ENCODE peak calls at places on chromosomes 3 and 15, in six cellular contexts. C is GM12891, H is HepG2, K is H1, Z is GM12878, Q is K562. J is an unnamed sample.

GRCh38 chr15:95932676-95933075 is 397.8 kb upstream of the NR2F2 start:
- DNase-seq in C (no peak), H (no peak), K (no peak), Z (no peak), Q (no peak), J (no peak)

GRCh38 chr3:71056327-71056726 is 527.2 kb downstream of the FOXP1 start:
- DNase-seq in H (no peak), Z (no peak), Q (no peak), C (no peak), K (no peak), J (no peak)

GRCh38 chr3:8152826-8153418 is 348.7 kb upstream of the LMCD1 start:
- DNase-seq in H (no peak), Z (no peak), C (no peak), K (no peak), Q (no peak), J (no peak)

GRCh38 chr3:8538904-8539303 is 37.3 kb downstream of the LMCD1 start:
- DNase-seq in Z (no peak), K (no peak), H (peak), C (no peak), Q (no peak), J (no peak)

GRCh38 chr15:73984208-73984979 is 7.7 kb downstream of the STOML1 start:
- DNase-seq in C (no peak), K (no peak), H (no peak), Z (no peak), Q (no peak), J (no peak)

GRCh38 chr3:106609666-106610301 is 741.0 kb upstream of the CBLB start:
- DNase-seq in H (peak), C (no peak), Z (peak), K (peak), Q (peak), J (no peak)

GRCh38 chr15:73335471-73335870 is 33.3 kb downstream of the HCN4 start:
- DNase-seq in Z (no peak), Q (no peak), K (no peak), H (no peak), C (no peak), J (no peak)

GRCh38 chr15:36951747-36952247 is 148.6 kb downstream of the MEIS2 start:
- DNase-seq in C (no peak), Q (peak), Z (no peak), K (no peak), H (no peak), J (no peak)

GRCh38 chr15:52730163-52730562 is 51.0 kb upstream of the ATOSA start:
- DNase-seq in C (no peak), K (no peak), H (no peak), Q (no peak), Z (peak), J (no peak)

GRCh38 chr3:70312336-70312735 is at the start of gene MDFIC2:
- DNase-seq in Q (no peak), H (no peak), C (no peak), K (no peak), Z (no peak), J (no peak)

GRCh38 chr15:40247406-40247971 is 8.6 kb downstream of the PAK6 start:
- DNase-seq in K (no peak), Q (no peak), H (no peak), Z (no peak), C (no peak), J (no peak)

GRCh38 chr3:52093751-52094525 is 37.6 kb upstream of the DUSP7 start:
- DNase-seq in C (no peak), Z (no peak), Q (no peak), H (peak), K (no peak), J (no peak)

GRCh38 chr15:92011611-92012367 is 158.3 kb downstream of the SLCO3A1 start:
- DNase-seq in Z (no peak), C (no peak), Q (no peak), H (no peak), K (peak), J (no peak)

GRCh38 chr15:79595995-79596622 is 164.0 kb downstream of the MINAR1 start:
- DNase-seq in H (peak), K (peak), C (peak), Z (peak), Q (peak), J (peak)

GRCh38 chr3:71499477-71499876 is 84.1 kb downstream of the FOXP1 start:
- DNase-seq in Q (no peak), C (no peak), H (no peak), K (no peak), Z (no peak), J (no peak)

GRCh38 chr15:50880221-50880620 is 28.3 kb upstream of the AP4E1 start:
- DNase-seq in Z (no peak), K (no peak), H (no peak), Q (no peak), C (no peak), J (no peak)

GRCh38 chr3:64091501-64091900 is 68.2 kb upstream of the PSMD6 start:
- DNase-seq in Z (no peak), H (no peak), Q (no peak), C (no peak), K (no peak), J (no peak)

GRCh38 chr3:3665546-3665945 is 133.7 kb upstream of the LRRN1 start:
- DNase-seq in K (no peak), Z (no peak), Q (no peak), C (no peak), H (no peak), J (no peak)

GRCh38 chr3:50211930-50212329 is 6.9 kb downstream of the SLC38A3 start:
- DNase-seq in Z (no peak), H (no peak), C (no peak), Q (no peak), K (no peak), J (no peak)

GRCh38 chr3:120192159-120192558 is 92.9 kb downstream of the GPR156 start:
- DNase-seq in C (no peak), Z (no peak), Q (no peak), H (no peak), K (no peak), J (no peak)

GRCh38 chr3:188179006-188179966 is 25.3 kb downstream of the LPP start:
- DNase-seq in H (no peak), K (no peak), Q (no peak), C (no peak), Z (no peak), J (no peak)

GRCh38 chr3:12837295-12837986 is 3.9 kb downstream of the RPL32 start:
- DNase-seq in K (no peak), H (no peak), Q (no peak), Z (no peak), C (no peak), J (no peak)

GRCh38 chr3:51388286-51389029 is 2.6 kb upstream of the RBM15B start:
- DNase-seq in Q (no peak), K (no peak), Z (no peak), C (no peak), H (peak), J (no peak)

GRCh38 chr3:187000711-187001151 is 70.4 kb downstream of the ST6GAL1 start:
- DNase-seq in Q (no peak), K (no peak), H (no peak), Z (peak), C (no peak), J (peak)

GRCh38 chr3:134034005-134034785 is 4.5 kb upstream of the SLCO2A1 start:
- DNase-seq in Q (no peak), K (no peak), C (no peak), H (no peak), Z (no peak), J (no peak)

GRCh38 chr3:193814166-193814565 is 221.2 kb downstream of the OPA1 start:
- DNase-seq in C (no peak), H (no peak), Q (no peak), Z (no peak), K (no peak), J (no peak)

GRCh38 chr15:68303560-68304436 is 26.3 kb downstream of the FEM1B start:
- DNase-seq in H (no peak), K (no peak), Z (no peak), C (no peak), Q (no peak), J (no peak)

GRCh38 chr3:84881288-84881687 is 77.5 kb upstream of the CADM2 start:
- DNase-seq in Q (no peak), C (no peak), K (no peak), Z (no peak), H (no peak), J (no peak)

GRCh38 chr15:85335193-85335939 is 45.0 kb upstream of the AKAP13 start:
- DNase-seq in Q (no peak), H (no peak), K (no peak), C (no peak), Z (no peak), J (no peak)

GRCh38 chr15:72944565-72944964 is 107.7 kb upstream of the NEO1 start:
- DNase-seq in H (no peak), Q (no peak), C (no peak), K (no peak), Z (no peak), J (no peak)

GRCh38 chr3:116302087-116302747 is 143.1 kb downstream of the LSAMP start:
- DNase-seq in Q (no peak), Z (no peak), K (no peak), H (no peak), C (no peak), J (no peak)

GRCh38 chr15:90154861-90155626 is 46.1 kb upstream of the SEMA4B start:
- DNase-seq in Z (no peak), Q (peak), K (no peak), C (no peak), H (peak), J (no peak)

GRCh38 chr15:74055804-74056203 is 26.5 kb downstream of the GOLGA6A start:
- DNase-seq in C (no peak), K (no peak), Z (no peak), Q (no peak), H (no peak), J (no peak)

GRCh38 chr3:184333700-184334099 is 3.7 kb upstream of the FAM131A start:
- DNase-seq in Z (no peak), Q (no peak), C (no peak), H (no peak), K (no peak), J (no peak)
- TF ChIP-seq POLR2AphosphoS5 in Z (no peak), Q (no peak), C (peak), H (no peak), K (no peak), J (peak)

GRCh38 chr15:64825431-64826294 is at the start of gene PIF1:
- DNase-seq in C (peak), Q (peak), Z (peak), H (peak), K (peak), J (peak)
- TF ChIP-seq POLR2A in C (peak), Q (peak), Z (peak), H (peak), K (peak), J (peak)

DNA sequence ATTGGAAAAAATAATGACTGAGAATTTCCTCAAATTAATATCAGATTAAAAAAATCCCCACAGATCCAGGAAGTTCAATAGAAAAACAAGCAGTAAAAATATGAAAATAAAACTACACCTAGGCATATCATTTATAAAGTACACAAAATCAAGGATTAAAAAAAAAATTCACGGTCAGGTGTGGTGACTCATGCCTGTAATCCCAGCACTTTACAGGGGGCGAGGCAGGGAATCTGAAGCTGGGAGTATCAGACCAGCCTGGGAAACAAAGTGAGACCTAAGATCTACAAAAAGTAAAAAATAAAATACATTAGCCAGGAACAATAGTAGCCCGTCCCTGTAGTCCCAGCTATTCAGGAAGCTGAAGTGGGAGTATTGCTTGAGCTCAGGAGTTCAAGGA is 778.3 kb upstream of the ALCAM start:
- DNase-seq in C (no peak), Z (no peak), H (no peak), K (no peak), Q (no peak), J (no peak)
- TF ChIP-seq TAF1 in C (no peak), Z (no peak), H (no peak), K (no peak), Q (no peak), J (no peak)

DNA sequence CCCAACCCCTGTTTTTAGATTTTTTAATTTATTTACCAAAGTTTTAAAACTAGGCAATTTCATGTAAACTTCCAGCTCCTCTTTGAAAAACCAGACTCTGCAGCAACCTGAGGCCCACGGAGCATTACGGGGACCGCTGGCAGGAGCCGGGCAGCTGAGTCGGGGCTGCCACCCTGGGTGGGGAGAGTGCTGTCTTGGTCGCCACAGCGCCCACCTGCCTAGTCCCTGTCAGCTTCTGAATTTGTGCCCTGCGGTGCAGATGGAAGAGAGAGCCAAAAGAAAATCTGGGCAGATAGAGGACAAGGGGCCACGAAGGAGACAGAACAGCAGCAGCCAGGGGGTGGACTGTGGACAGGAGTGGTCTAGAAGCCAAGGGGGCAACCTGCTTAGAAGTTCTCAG is 34.6 kb downstream of the PXYLP1 start:
- DNase-seq in K (no peak), Z (no peak), Q (no peak), H (no peak), C (no peak), J (no peak)
- TF ChIP-seq POLR2AphosphoS5 in K (no peak), Z (no peak), Q (no peak), H (no peak), C (no peak), J (no peak)

GRCh38 chr15:58331903-58332675 is 99.7 kb upstream of the LIPC start:
- DNase-seq in Q (peak), H (peak), C (no peak), Z (peak), K (peak), J (no peak)
- TF ChIP-seq POLR2A in Q (peak), H (peak), C (peak), Z (peak), K (peak), J (peak)

GRCh38 chr15:30984542-30984941 is 6.9 kb downstream of the MTMR10 start:
- DNase-seq in K (no peak), C (no peak), H (no peak), Z (no peak), Q (no peak), J (no peak)
- TF ChIP-seq TAF1 in K (no peak), C (no peak), H (no peak), Z (no peak), Q (no peak), J (no peak)

GRCh38 chr3:123700791-123701712 is 116.2 kb upstream of the HACD2 start:
- DNase-seq in C (no peak), Q (no peak), Z (no peak), K (no peak), H (no peak), J (no peak)
- TF ChIP-seq POLR2AphosphoS5 in C (no peak), Q (no peak), Z (no peak), K (no peak), H (no peak), J (no peak)

GRCh38 chr3:174440741-174441587 is 418.2 kb upstream of the NAALADL2 start:
- DNase-seq in Z (no peak), K (peak), H (peak), Q (peak), C (peak), J (peak)
- TF ChIP-seq POLR2A in Z (no peak), K (peak), H (no peak), Q (no peak), C (no peak), J (no peak)